ENCODE peak calls at places on chromosome 6, in nine cellular contexts. K is heart left ventricle, N is right lobe of liver, L is Peyer's patch, C is vagina, X is adrenal gland, J is transverse colon, H is breast epithelium, Y is lower leg skin. T is an unnamed sample.

GRCh38 chr6:158686791-158687381 is 37.0 kb downstream of the SYTL3 start:
- DNase-seq in K (no peak), N (no peak), L (no peak), C (peak), X (no peak), J (peak), H (no peak), Y (no peak), T (no peak)

GRCh38 chr6:101462576-101462975 is 69.1 kb downstream of the GRIK2 start:
- DNase-seq in K (no peak), N (no peak), L (no peak), C (no peak), X (no peak), J (no peak), H (no peak), Y (no peak), T (no peak)

GRCh38 chr6:42136508-42137191 is 5.8 kb downstream of the C6orf132 start:
- DNase-seq in K (no peak), N (no peak), L (no peak), C (no peak), X (peak), J (peak), H (no peak), Y (no peak), T (no peak)

GRCh38 chr6:168159503-168159902 is 80.5 kb upstream of the FRMD1 start:
- DNase-seq in K (no peak), N (no peak), L (no peak), C (peak), X (no peak), J (no peak), H (no peak), Y (no peak), T (no peak)

GRCh38 chr6:126123226-126123625 is 136.9 kb downstream of the TRMT11 start:
- DNase-seq in K (no peak), N (no peak), L (no peak), C (no peak), X (peak), J (no peak), H (no peak), Y (no peak), T (no peak)

GRCh38 chr6:31784270-31784925 is 7.3 kb upstream of the VWA7 start:
- DNase-seq in K (peak), N (no peak), L (no peak), C (no peak), X (no peak), J (no peak), H (no peak), Y (no peak), T (no peak)

GRCh38 chr6:41051873-41052272 is 1.1 kb upstream of the APOBEC2 start:
- DNase-seq in K (no peak), N (no peak), L (no peak), C (no peak), X (no peak), J (no peak), H (no peak), Y (no peak), T (no peak)

GRCh38 chr6:13241364-13241763 is 87.0 kb downstream of the TBC1D7 start:
- DNase-seq in K (no peak), N (no peak), L (no peak), C (no peak), X (no peak), J (no peak), H (no peak), Y (no peak), T (no peak)

GRCh38 chr6:36827261-36828079 is 11.8 kb downstream of the CPNE5 start:
- DNase-seq in K (peak), N (peak), L (no peak), C (no peak), X (peak), J (no peak), H (no peak), Y (no peak), T (peak)

GRCh38 chr6:22231050-22231449 is 65.8 kb downstream of the PRL start:
- DNase-seq in K (no peak), N (no peak), L (no peak), C (no peak), X (no peak), J (no peak), H (no peak), Y (no peak), T (no peak)

GRCh38 chr6:71533939-71534379 is 245.3 kb downstream of the OGFRL1 start:
- DNase-seq in K (no peak), N (no peak), L (no peak), C (no peak), X (no peak), J (no peak), H (no peak), Y (no peak), T (no peak)

GRCh38 chr6:107698146-107698545 is 126.0 kb downstream of the SCML4 start:
- DNase-seq in K (no peak), N (no peak), L (no peak), C (no peak), X (peak), J (no peak), H (no peak), Y (no peak), T (no peak)

GRCh38 chr6:80527552-80528052 is 421.1 kb downstream of the BCKDHB start:
- DNase-seq in K (no peak), N (no peak), L (no peak), C (no peak), X (no peak), J (no peak), H (no peak), Y (no peak), T (no peak)

GRCh38 chr6:168035661-168036616 is 38.5 kb downstream of the KIF25 start:
- DNase-seq in K (no peak), N (no peak), L (no peak), C (no peak), X (no peak), J (peak), H (no peak), Y (no peak), T (no peak)

GRCh38 chr6:145735356-145736165 is at the start of gene EPM2A:
- DNase-seq in K (peak), N (peak), L (peak), C (peak), X (peak), J (peak), H (peak), Y (peak), T (peak)

GRCh38 chr6:149888659-149889058 is 9.3 kb downstream of the RAET1E start:
- DNase-seq in K (no peak), N (no peak), L (no peak), C (no peak), X (no peak), J (no peak), H (no peak), Y (no peak), T (no peak)

GRCh38 chr6:28537509-28538140 is 11.9 kb downstream of the GPX5 start:
- DNase-seq in K (no peak), N (no peak), L (no peak), C (no peak), X (no peak), J (no peak), H (no peak), Y (no peak), T (no peak)

GRCh38 chr6:34513628-34514027 is 42.5 kb downstream of the SPDEF start:
- DNase-seq in K (no peak), N (no peak), L (no peak), C (no peak), X (no peak), J (no peak), H (no peak), Y (no peak), T (no peak)

GRCh38 chr6:54040545-54040944 is 70.7 kb upstream of the MLIP start:
- DNase-seq in K (no peak), N (no peak), L (no peak), C (no peak), X (no peak), J (no peak), H (no peak), Y (no peak), T (no peak)

GRCh38 chr6:34237722-34238506 is 1.2 kb downstream of the HMGA1 start:
- DNase-seq in K (no peak), N (peak), L (peak), C (no peak), X (no peak), J (peak), H (no peak), Y (no peak), T (peak)

GRCh38 chr6:121216928-121217327 is 117.4 kb downstream of the TBC1D32 start:
- DNase-seq in K (no peak), N (no peak), L (no peak), C (no peak), X (no peak), J (no peak), H (no peak), Y (no peak), T (no peak)

GRCh38 chr6:6878921-6879585 is 228.7 kb upstream of the RREB1 start:
- DNase-seq in K (no peak), N (no peak), L (no peak), C (no peak), X (no peak), J (peak), H (no peak), Y (no peak), T (no peak)

GRCh38 chr6:105120570-105120969 is 59.2 kb downstream of the POPDC3 start:
- DNase-seq in K (no peak), N (no peak), L (no peak), C (no peak), X (no peak), J (no peak), H (no peak), Y (no peak), T (no peak)

GRCh38 chr6:1381397-1382330 is 7.7 kb upstream of the FOXF2 start:
- DNase-seq in K (peak), N (peak), L (peak), C (no peak), X (peak), J (peak), H (no peak), Y (no peak), T (no peak)

GRCh38 chr6:166515072-166515810 is 71.2 kb downstream of the RAMACL start:
- DNase-seq in K (peak), N (no peak), L (no peak), C (no peak), X (peak), J (peak), H (no peak), Y (no peak), T (no peak)

GRCh38 chr6:83758533-83758932 is 49.6 kb upstream of the SNAP91 start:
- DNase-seq in K (no peak), N (no peak), L (no peak), C (no peak), X (no peak), J (no peak), H (no peak), Y (no peak), T (no peak)

GRCh38 chr6:156912431-156912830 is 135.3 kb downstream of the ARID1B start:
- DNase-seq in K (no peak), N (no peak), L (no peak), C (no peak), X (no peak), J (no peak), H (no peak), Y (no peak), T (no peak)

GRCh38 chr6:170363255-170363654 is 56.7 kb downstream of the FAM120B start:
- DNase-seq in K (no peak), N (no peak), L (no peak), C (no peak), X (no peak), J (no peak), H (no peak), Y (no peak), T (no peak)

GRCh38 chr6:7171119-7171518 is 63.4 kb downstream of the RREB1 start:
- DNase-seq in K (no peak), N (peak), L (peak), C (no peak), X (no peak), J (peak), H (no peak), Y (peak), T (no peak)

GRCh38 chr6:38631186-38631783 is 8.4 kb downstream of the BTBD9 start:
- DNase-seq in K (no peak), N (no peak), L (no peak), C (no peak), X (no peak), J (no peak), H (no peak), Y (no peak), T (no peak)

GRCh38 chr6:2556761-2557160 is 194.0 kb downstream of the MYLK4 start:
- DNase-seq in K (no peak), N (no peak), L (no peak), C (peak), X (no peak), J (no peak), H (no peak), Y (no peak), T (no peak)

GRCh38 chr6:2551705-2552104 is 199.0 kb downstream of the MYLK4 start:
- DNase-seq in K (no peak), N (no peak), L (no peak), C (no peak), X (no peak), J (no peak), H (no peak), Y (no peak), T (no peak)

GRCh38 chr6:2557181-2557720 is 193.5 kb downstream of the MYLK4 start:
- DNase-seq in K (no peak), N (no peak), L (no peak), C (peak), X (no peak), J (no peak), H (no peak), Y (no peak), T (no peak)

GRCh38 chr6:2552648-2553154 is 198.0 kb downstream of the MYLK4 start:
- DNase-seq in K (no peak), N (no peak), L (no peak), C (no peak), X (no peak), J (no peak), H (no peak), Y (no peak), T (no peak)

DNA sequence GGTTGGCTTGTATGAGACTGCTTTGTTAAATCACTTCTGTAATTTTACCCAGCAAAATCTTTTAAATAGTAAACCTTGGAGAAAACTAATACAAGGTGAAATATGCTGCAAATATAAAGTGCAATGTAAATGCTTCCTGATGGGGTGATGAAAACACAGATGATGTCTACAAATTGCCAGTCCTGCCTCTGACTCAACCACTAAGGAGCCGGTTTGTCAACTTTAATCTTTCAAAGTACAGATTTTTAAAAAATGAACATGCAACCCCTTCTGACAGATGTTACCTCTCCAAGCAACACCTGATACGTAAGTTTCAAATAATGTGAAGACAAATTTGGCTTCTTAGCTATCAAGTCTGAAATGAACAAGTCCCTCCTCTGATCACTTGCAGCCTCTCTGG is 196.1 kb downstream of the MYLK4 start:
- DNase-seq in K (no peak), N (no peak), L (no peak), C (no peak), X (no peak), J (no peak), H (no peak), Y (no peak), T (no peak)
- TF ChIP-seq POLR2A in K (no peak), N (no peak), L (no peak), C (no peak), X (no peak), J (no peak), H (no peak), Y (no peak), T (no peak)

DNA sequence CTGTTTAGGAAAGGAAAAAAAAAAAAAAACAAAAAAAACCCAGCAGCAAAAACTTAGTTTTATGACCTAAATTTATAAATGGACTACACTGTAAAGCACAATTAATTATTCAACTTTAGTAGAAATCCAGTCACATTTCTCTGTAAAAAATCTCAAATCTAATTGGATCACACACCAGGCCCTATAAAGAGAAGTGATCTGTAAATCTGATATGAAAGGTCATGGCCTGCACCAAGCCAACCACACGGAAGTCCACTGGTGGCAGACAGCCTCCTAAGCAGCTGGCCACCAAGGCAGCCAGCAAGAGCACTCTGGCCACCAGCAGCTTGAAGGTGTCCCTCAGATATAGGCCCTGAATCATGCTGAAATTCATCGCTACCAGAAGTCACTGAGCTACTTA is 131.6 kb downstream of the HFE start:
- DNase-seq in K (no peak), N (no peak), L (no peak), C (no peak), X (no peak), J (no peak), H (no peak), Y (no peak), T (no peak)
- TF ChIP-seq POLR2A in K (no peak), N (no peak), L (no peak), C (no peak), X (no peak), J (no peak), H (no peak), Y (no peak), T (no peak)

GRCh38 chr6:11231108-11231463 is 1.4 kb downstream of the NEDD9 start:
- DNase-seq in K (no peak), N (no peak), L (no peak), C (no peak), X (no peak), J (no peak), H (no peak), Y (no peak), T (no peak)
- TF ChIP-seq POLR2A in K (no peak), N (no peak), L (no peak), C (no peak), X (no peak), J (no peak), H (no peak), Y (no peak), T (no peak)

DNA sequence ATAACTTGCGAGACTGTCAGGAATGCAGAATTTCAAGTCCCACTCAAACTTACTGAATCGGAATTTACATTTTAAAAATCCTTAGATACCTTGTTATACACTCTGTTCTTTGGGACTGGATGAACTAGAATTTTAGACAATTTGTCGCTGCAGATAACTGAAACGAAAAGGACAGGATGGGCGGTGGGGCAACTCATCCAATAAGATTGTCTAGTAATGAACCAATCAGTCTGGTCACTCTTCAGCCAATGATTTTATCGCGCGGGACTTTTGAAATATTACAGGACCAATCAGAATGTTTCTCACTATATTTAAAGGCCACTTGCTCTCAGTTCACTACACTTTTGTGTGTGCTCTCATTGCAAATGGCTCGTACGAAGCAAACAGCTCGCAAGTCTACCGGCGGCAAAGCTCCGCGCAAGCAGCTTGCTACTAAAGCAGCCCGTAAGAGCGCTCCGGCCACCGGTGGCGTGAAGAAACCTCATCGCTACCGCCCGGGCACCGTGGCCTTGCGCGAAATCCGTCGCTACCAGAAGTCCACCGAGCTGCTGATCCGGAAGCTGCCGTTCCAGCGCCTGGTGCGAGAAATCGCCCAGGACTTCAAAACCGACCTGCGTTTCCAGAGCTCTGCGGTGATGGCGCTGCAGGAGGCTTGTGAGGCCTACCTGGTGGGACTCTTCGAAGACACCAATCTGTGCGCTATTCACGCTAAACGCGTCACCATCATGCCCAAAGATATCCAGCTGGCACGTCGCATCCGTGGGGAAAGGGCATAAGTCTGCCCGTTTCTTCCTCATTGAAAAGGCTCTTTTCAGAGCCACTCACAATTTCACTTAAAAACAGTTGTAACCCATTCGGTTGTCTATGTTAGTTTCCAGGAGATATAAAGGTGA is 41.9 kb upstream of the HFE start:
- DNase-seq in K (peak), N (peak), L (peak), C (peak), X (peak), J (peak), H (peak), Y (peak), T (peak)
- TF ChIP-seq POLR2A in K (peak), N (peak), L (peak), C (no peak), X (peak), J (peak), H (peak), Y (no peak), T (peak)

DNA sequence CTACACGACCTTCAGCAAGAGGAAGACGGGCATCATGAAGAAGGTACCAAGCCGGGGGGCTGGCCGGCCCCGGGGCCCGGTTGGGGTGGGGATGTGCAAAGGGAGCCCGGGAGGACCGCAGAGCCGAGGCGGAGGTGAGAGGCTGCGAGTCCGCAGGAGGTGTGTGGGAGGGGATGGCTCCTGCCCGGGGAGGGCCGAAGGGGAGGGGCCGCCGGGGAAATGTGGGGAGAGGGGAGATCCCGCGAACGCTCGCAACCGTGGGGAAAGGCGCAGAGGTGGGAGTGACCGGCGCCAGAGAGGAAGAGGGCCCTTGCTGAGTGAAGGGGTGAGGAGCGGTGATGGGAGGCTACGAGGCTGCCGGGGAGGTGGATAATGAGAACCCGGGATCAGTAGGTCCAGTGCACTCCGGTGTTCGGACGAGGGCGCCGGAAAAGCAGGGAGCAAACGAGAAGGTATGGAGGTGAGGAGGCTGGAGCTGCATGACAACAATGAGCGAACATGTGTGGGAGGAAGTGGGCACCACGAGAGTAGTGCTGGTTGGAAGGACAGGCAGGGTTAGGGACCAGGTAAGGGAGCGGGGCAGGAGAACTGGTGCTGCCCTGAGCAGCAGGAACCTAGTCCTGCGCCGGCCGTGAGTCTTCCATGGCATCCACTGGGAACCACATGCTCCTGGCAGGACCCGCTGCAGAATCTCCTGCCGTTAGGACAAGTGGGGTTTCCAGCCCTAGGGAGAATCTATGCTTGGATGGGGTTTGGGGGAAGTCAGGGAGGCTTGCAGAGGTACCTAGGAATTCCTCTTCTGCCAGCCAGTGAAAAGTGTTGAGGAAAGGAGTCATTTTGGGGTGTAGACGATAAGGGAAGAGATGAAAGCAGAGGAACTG is 1.3 kb downstream of the SRF start:
- DNase-seq in K (peak), N (peak), L (peak), C (no peak), X (peak), J (peak), H (peak), Y (peak), T (peak)
- TF ChIP-seq POLR2A in K (no peak), N (peak), L (no peak), C (no peak), X (peak), J (peak), H (no peak), Y (no peak), T (no peak)

GRCh38 chr6:26055670-26056582 is 31.3 kb upstream of the HFE start:
- DNase-seq in K (peak), N (peak), L (peak), C (peak), X (peak), J (peak), H (peak), Y (peak), T (peak)
- TF ChIP-seq POLR2A in K (peak), N (peak), L (peak), C (no peak), X (peak), J (peak), H (peak), Y (peak), T (peak)

T was measured in ovary.